ENCODE peak calls at places on chromosomes 7 and 10, in nine cellular contexts. Z is AG04450, X is fibroblast of lung, S is cardiac muscle cell, V is esophagus squamous epithelium, R is heart left ventricle, Y is fibroblast of the aortic adventitia, Q is brain microvascular endothelial cell, A is stomach. J is an unnamed sample.

GRCh38 chr10:88227342-88228018 is 355.6 kb downstream of the RNLS start:
- DNase-seq in A (peak), R (peak), V (no peak), Z (peak), S (peak), Q (peak), Y (no peak), X (peak), J (no peak)

GRCh38 chr10:131700506-131700905 is 200.3 kb upstream of the PPP2R2D start:
- DNase-seq in A (no peak), V (no peak), Q (no peak), R (no peak), Y (no peak), X (no peak), S (no peak), Z (no peak), J (no peak)

GRCh38 chr10:124389613-124390361 is 28.9 kb downstream of the OAT start:
- DNase-seq in Z (no peak), X (no peak), Y (no peak), S (no peak), V (no peak), A (no peak), R (no peak), Q (no peak), J (no peak)

GRCh38 chr7:99665989-99666388 is 13.8 kb downstream of the CYP3A5 start:
- DNase-seq in Y (no peak), V (no peak), X (no peak), S (no peak), Q (no peak), A (no peak), Z (no peak), R (no peak), J (no peak)

GRCh38 chr7:132480534-132480933 is 95.7 kb downstream of the PLXNA4 start:
- DNase-seq in Q (no peak), X (no peak), Z (no peak), Y (no peak), A (no peak), S (no peak), V (no peak), R (peak), J (no peak)

GRCh38 chr7:37354661-37355131 is 94.0 kb downstream of the ELMO1 start:
- DNase-seq in X (peak), Z (no peak), R (peak), S (peak), Y (peak), A (no peak), V (no peak), Q (peak), J (no peak)

GRCh38 chr10:5512331-5512730 is 12.4 kb upstream of the CALML3 start:
- DNase-seq in Y (no peak), X (no peak), S (no peak), Z (no peak), R (no peak), V (no peak), Q (no peak), A (no peak), J (no peak)

GRCh38 chr10:71065659-71066058 is 146.7 kb upstream of the UNC5B start:
- DNase-seq in R (no peak), S (no peak), Y (no peak), Z (no peak), V (no peak), A (no peak), Q (no peak), X (no peak), J (no peak)

GRCh38 chr10:74927701-74928100 is 101.3 kb downstream of the KAT6B start:
- DNase-seq in Q (no peak), Y (peak), R (no peak), A (no peak), S (no peak), Z (no peak), X (peak), V (no peak), J (peak)

GRCh38 chr10:58781873-58782488 is 269.3 kb downstream of the BICC1 start:
- DNase-seq in V (no peak), S (peak), R (no peak), A (no peak), Q (peak), X (peak), Z (no peak), Y (peak), J (peak)

GRCh38 chr7:46089281-46089680 is 168.2 kb upstream of the IGFBP3 start:
- DNase-seq in V (no peak), Z (no peak), R (no peak), X (peak), Y (peak), Q (peak), S (no peak), A (no peak), J (no peak)

GRCh38 chr7:46091071-46091470 is 170.0 kb upstream of the IGFBP3 start:
- DNase-seq in Z (no peak), R (no peak), S (no peak), A (no peak), Q (no peak), V (no peak), Y (no peak), X (no peak), J (no peak)
- H3K4me3 ChIP-seq in Z (no peak), R (no peak), S (no peak), A (no peak), Q (no peak), V (no peak), Y (no peak), X (no peak), J (no peak)

DNA sequence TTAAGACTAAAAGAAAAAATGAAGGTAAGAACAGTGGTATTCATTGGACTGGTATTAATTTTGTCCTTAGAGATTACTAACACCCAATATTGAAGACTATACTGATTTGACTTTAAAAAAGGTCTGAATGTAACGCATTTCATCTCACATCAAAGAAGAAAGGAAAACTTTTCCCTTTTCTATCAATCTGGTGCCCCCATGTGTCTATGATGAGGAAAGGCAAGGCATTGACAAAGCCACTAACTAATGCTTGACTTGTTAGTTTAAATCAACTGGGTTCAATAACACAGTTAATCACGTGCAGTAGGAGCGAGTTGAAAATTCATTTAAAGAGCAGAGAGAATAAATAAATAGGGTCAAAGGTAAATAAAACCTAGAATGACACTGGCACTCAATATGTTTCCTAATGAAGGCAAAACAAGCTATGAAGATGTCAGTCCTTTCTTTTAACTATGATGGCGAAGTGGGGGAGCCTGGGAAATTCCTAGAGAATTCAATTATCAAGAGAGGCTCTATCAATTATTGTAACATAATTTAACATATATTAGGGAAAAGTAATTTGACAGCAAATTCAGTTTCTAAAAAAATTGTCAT is 180.9 kb downstream of the ANK3 start:
- DNase-seq in Z (peak), A (no peak), X (peak), R (no peak), S (peak), Q (no peak), V (no peak), Y (peak), J (peak)
- TF ChIP-seq CTCF in Z (peak), A (no peak), X (peak), R (peak), S (peak), Q (peak), V (peak), Y (peak), J (peak)

GRCh38 chr7:107945332-107945731 is 54.3 kb downstream of the DLD start:
- DNase-seq in Z (no peak), R (no peak), V (no peak), Y (no peak), A (no peak), X (no peak), Q (no peak), S (no peak), J (no peak)

GRCh38 chr7:107948645-107949442 is 54.1 kb downstream of the LAMB1 start:
- DNase-seq in Q (peak), Z (peak), V (no peak), R (no peak), A (no peak), Y (peak), X (peak), S (no peak), J (peak)

GRCh38 chr7:107944776-107945175 is 53.8 kb downstream of the DLD start:
- DNase-seq in R (no peak), V (no peak), Y (peak), A (no peak), X (no peak), Z (no peak), S (no peak), Q (no peak), J (no peak)

GRCh38 chr7:107946451-107946850 is 55.5 kb downstream of the DLD start:
- DNase-seq in R (no peak), S (no peak), V (no peak), X (peak), Q (peak), Z (no peak), A (no peak), Y (peak), J (peak)

GRCh38 chr7:107946881-107947280 is 55.9 kb downstream of the DLD start:
- DNase-seq in V (no peak), Z (no peak), X (peak), R (no peak), Q (no peak), S (no peak), A (no peak), Y (no peak), J (no peak)
- H3K4me3 ChIP-seq in V (no peak), Z (no peak), X (no peak), R (no peak), Q (no peak), S (no peak), A (no peak), Y (no peak), J (no peak)

GRCh38 chr7:20304366-20304765 is 26.3 kb upstream of the ITGB8 start:
- DNase-seq in X (no peak), Z (no peak), Q (no peak), R (no peak), S (no peak), V (no peak), A (no peak), Y (no peak), J (no peak)
- TF ChIP-seq CTCF in X (no peak), Z (no peak), Q (no peak), R (no peak), S (no peak), V (no peak), A (no peak), Y (no peak), J (no peak)

DNA sequence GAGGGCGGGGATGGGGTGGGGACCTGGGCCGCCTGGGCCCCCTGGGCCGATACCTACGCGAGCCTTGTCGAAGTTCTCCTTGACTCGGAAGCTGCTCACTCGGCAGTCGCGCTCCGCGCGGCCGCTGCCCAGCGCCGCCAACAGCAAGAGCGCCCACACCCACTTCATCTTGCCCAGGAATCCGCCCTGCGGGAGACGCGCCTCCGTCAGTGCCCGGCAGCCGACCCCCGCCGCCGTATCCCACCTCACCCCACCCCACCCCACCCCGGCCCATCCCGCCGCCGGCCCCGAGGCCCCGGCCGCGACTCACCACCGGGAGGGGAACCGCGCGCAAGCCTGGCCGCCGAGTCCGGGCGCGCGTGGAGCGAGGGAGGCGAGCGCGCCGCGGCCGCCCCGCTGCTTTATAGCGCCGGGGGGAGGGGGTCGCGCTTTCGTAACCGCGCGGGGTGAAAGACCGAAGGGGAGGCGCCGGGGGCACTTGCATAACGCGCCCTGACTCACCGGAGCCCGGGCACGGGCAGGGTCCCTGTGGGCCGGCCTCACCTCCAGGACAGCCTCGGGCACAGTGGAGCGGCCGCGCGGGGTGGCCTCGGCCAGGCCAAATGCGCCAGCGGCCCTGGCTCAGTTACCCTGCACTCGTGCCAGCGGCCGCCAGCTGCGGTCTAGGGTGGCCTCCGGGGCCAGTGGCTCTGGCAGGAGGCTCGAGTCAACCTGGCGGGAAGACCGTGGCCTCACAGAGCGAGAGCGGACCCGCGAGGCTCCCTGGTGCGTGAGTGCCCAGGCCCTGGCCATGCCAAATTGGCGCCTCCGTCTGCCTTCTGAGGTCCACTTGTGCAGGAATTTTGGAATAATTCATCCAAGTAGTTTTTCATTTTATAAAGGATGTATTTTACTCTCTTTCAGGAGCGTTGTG is at the start of gene RBP4:
- DNase-seq in V (no peak), S (peak), Q (peak), A (no peak), X (peak), Y (peak), R (no peak), Z (no peak), J (peak)
- H3K4me3 ChIP-seq in V (peak), S (peak), Q (peak), A (peak), X (no peak), Y (peak), R (peak), Z (no peak), J (peak)

GRCh38 chr10:125999694-126000093 is 103.3 kb downstream of the FANK1 start:
- DNase-seq in V (no peak), Y (no peak), Q (no peak), S (no peak), R (no peak), Z (no peak), A (no peak), X (no peak), J (no peak)
- TF ChIP-seq CTCF in V (no peak), Y (no peak), Q (no peak), S (no peak), R (no peak), Z (no peak), A (no peak), X (no peak), J (no peak)

GRCh38 chr7:158126661-158127060 is 461.0 kb downstream of the PTPRN2 start:
- DNase-seq in X (no peak), S (no peak), Y (no peak), V (no peak), Q (no peak), R (no peak), Z (no peak), A (no peak), J (no peak)

GRCh38 chr7:158127241-158127640 is 460.4 kb downstream of the PTPRN2 start:
- DNase-seq in S (no peak), R (no peak), V (no peak), Y (no peak), Z (no peak), A (no peak), X (no peak), Q (no peak), J (no peak)

GRCh38 chr7:158130023-158130409 is 457.6 kb downstream of the PTPRN2 start:
- DNase-seq in Z (no peak), Y (no peak), A (no peak), X (no peak), V (no peak), Q (no peak), S (no peak), R (no peak), J (no peak)

GRCh38 chr7:158128572-158128971 is 459.1 kb downstream of the PTPRN2 start:
- DNase-seq in R (no peak), Z (no peak), V (no peak), X (no peak), Y (no peak), Q (no peak), S (no peak), A (no peak), J (no peak)

DNA sequence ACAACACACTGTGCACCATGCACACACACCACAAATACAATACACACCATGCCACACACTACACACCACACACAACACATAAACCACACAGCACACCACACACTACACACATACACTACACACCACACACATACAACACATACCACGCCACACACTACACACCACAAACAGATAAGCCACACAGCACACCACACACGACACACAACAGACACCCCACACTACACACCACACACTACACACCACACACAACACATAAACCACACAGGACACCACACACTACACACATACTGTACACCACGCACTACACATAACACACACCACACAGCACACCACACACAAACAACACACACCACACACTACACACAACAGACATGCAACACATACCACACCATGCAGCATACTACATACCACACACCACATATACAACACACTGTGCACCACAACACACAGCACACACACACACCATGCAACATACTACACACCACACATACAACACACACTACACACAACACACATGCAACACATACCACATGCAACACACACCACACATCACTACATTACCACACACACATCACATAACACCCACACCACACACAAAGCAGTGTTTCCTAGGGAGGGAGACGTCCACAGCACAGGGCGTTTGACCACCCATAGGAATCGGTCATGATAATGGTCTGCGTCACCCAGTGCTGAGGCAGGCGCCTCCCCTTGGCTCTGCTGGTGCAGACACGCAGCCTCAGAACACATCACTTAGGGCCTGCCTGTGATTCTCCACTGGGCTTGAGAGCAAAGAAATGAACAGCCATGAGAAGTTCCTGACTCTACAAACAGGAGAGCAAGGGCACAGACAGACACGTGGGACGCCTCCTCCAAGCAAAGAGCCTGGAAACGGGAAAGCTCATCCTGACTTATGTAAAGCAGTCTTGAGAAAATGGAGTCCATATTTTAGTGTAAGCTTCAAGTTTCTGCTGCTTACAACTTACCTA is 458.3 kb downstream of the PTPRN2 start:
- DNase-seq in S (no peak), Y (no peak), Q (no peak), Z (no peak), A (peak), X (no peak), R (no peak), V (no peak), J (no peak)
- H3K4me3 ChIP-seq in S (no peak), Y (no peak), Q (no peak), Z (no peak), A (no peak), X (no peak), R (no peak), V (no peak), J (no peak)

DNA sequence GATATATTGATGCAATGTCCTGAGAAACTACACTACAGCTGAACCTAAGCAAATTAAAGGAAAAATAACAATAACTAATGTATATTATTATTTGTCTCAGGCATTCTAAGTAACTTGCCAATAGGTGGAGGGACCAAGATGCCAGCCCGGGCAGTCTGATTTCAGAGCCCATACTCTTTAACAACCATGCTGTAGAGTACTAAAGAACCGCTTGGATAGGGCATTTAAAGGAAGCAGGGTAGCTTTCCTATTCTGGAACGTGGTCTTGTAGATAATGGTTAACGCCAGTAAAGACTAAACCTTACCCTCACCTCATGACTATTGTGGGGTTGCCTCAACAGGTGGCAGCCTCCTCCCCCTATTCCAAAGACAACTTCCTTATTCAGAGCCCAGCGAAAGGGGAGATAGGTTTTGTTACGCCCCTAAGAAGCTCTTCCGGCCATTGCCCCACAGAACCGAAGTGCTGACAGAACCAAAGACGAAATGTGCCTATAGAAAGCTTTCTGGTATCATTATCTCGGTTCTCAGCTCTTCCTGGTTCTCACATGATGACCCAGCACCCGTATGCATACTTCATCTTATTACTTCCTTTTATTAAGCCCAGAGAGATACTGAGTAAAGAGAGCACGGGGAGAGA is 707 bp upstream of the C1GALT1 start:
- DNase-seq in V (no peak), Z (no peak), X (peak), A (peak), S (peak), Q (no peak), Y (peak), R (peak), J (peak)
- TF ChIP-seq CTCF in V (no peak), Z (no peak), X (no peak), A (no peak), S (no peak), Q (no peak), Y (no peak), R (no peak), J (no peak)

GRCh38 chr7:27147211-27148030 is at the start of gene HOXA6:
- DNase-seq in Y (no peak), Q (no peak), S (no peak), A (peak), R (no peak), Z (no peak), V (no peak), X (no peak), J (peak)
- H3K4me3 ChIP-seq in Y (no peak), Q (no peak), S (no peak), A (peak), R (peak), Z (peak), V (peak), X (peak), J (peak)